ENCODE peak calls at places on chromosomes 4 and X, in six cellular contexts. I is esophagus squamous epithelium, H is mammary epithelial cell, J is H9, E is IMR-90, Q is ascending aorta. L is an unnamed sample. For H3K4me1, the result is how much of the 10 kb centered on the place peaks cover.

GRCh38 chr4:152784490-152785195 is 4.9 kb downstream of the ARFIP1 start:
- DNase-seq in H (peak), J (no peak), I (no peak), Q (no peak), E (peak), L (no peak)

GRCh38 chr4:10688022-10688421 is 3.5 kb upstream of the CLNK start:
- DNase-seq in I (no peak), E (no peak), H (no peak), J (no peak), Q (no peak), L (no peak)

GRCh38 chr4:75940692-75941253 is at the start of gene NAAA:
- DNase-seq in E (peak), H (peak), Q (peak), J (peak), I (peak), L (peak)

GRCh38 chrX:71976753-71977152 is 66.1 kb downstream of the NHSL2 start:
- DNase-seq in I (no peak), J (no peak), E (no peak), H (no peak), Q (no peak), L (no peak)

GRCh38 chr4:78971326-78971725 is 32.1 kb upstream of the PAQR3 start:
- DNase-seq in I (no peak), H (no peak), J (no peak), E (no peak), Q (no peak), L (no peak)

GRCh38 chrX:107677501-107677901 is 49.2 kb downstream of the PRPS1 start:
- DNase-seq in E (no peak), J (no peak), Q (no peak), I (no peak), H (peak), L (no peak)

GRCh38 chr4:19309365-19309764 is 942.3 kb upstream of the SLIT2 start:
- DNase-seq in E (peak), Q (no peak), H (peak), I (no peak), J (no peak), L (no peak)

GRCh38 chrX:100643943-100644587 is at the start of gene SRPX2:
- DNase-seq in J (no peak), I (no peak), H (peak), E (peak), Q (peak), L (no peak)

GRCh38 chrX:74293343-74293946 is 10.5 kb upstream of the ZCCHC13 start:
- DNase-seq in Q (peak), H (peak), E (peak), J (peak), I (no peak), L (peak)

GRCh38 chrX:72245461-72246089 is 6.7 kb upstream of the ERCC6L start:
- DNase-seq in E (peak), J (peak), I (no peak), Q (no peak), H (peak), L (peak)

GRCh38 chrX:35842657-35843056 is 44.5 kb downstream of the MAGEB16 start:
- DNase-seq in E (no peak), J (no peak), Q (no peak), I (no peak), H (no peak), L (no peak)

GRCh38 chr4:139950568-139950967 is 203.4 kb downstream of the MAML3 start:
- DNase-seq in E (no peak), I (no peak), H (peak), J (no peak), Q (no peak), L (no peak)

GRCh38 chr4:113684534-113685091 is 76.9 kb downstream of the CAMK2D start:
- DNase-seq in Q (peak), I (no peak), E (peak), H (no peak), J (peak), L (no peak)

GRCh38 chr4:107561481-107561880 is 158.6 kb downstream of the PAPSS1 start:
- DNase-seq in H (no peak), E (no peak), I (no peak), J (no peak), Q (no peak), L (no peak)

GRCh38 chrX:145506225-145506624 is 258.9 kb downstream of the SPANXN1 start:
- DNase-seq in H (no peak), J (no peak), E (no peak), I (no peak), Q (no peak), L (no peak)

GRCh38 chr4:48024522-48024921 is 8.0 kb downstream of the NIPAL1 start:
- DNase-seq in H (no peak), I (no peak), E (no peak), J (no peak), Q (no peak), L (no peak)

GRCh38 chr4:114921790-114922581 is 191.4 kb downstream of the NDST4 start:
- DNase-seq in E (no peak), I (no peak), H (no peak), Q (no peak), J (peak), L (no peak)

GRCh38 chrX:49912086-49912485 is 10.3 kb upstream of the CLCN5 start:
- DNase-seq in Q (no peak), J (no peak), I (no peak), E (no peak), H (no peak), L (no peak)

GRCh38 chr4:8820178-8821102 is 51.2 kb downstream of the HMX1 start:
- DNase-seq in Q (no peak), E (no peak), I (no peak), H (no peak), J (peak), L (peak)

GRCh38 chrX:38206542-38206941 is 14.1 kb downstream of the SRPX start:
- DNase-seq in E (no peak), Q (no peak), H (no peak), I (no peak), J (no peak), L (no peak)

GRCh38 chr4:173522160-173522873 is 7.7 kb downstream of the HAND2 start:
- DNase-seq in E (peak), Q (no peak), I (no peak), H (no peak), J (peak), L (peak)

GRCh38 chr4:151205722-151206121 is 71.2 kb upstream of the PRSS48 start:
- DNase-seq in H (no peak), E (no peak), I (no peak), Q (no peak), J (no peak), L (no peak)
- H3K27ac ChIP-seq in H (no peak), E (no peak), I (peak), Q (peak), J (no peak), L (peak)

DNA sequence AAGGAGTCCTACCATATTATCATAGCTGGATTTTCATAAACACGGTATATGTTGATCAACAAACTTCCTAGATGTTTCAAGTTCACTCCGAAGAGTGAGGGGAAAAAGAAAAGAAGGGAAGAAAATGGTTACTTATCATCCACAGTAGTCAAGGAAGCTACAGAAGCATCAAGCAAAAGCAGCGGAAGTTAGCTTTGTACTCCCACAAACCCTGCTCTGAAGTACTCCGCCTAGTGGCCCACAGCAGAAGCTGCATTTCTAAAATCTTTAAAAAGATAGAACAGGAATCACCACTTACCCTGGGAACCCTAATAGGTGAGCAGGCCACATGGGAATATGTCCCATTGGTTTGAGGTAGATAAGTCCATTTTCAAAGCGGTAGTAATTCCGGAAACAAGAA is 28.5 kb upstream of the FRG1 start:
- DNase-seq in H (peak), I (no peak), J (no peak), Q (no peak), E (no peak), L (no peak)
- TF ChIP-seq CTCF in H (peak), I (no peak), J (peak), Q (no peak), E (peak), L (no peak)

GRCh38 chrX:7112071-7112470 is 35.4 kb upstream of the STS start:
- DNase-seq in E (no peak), I (no peak), J (no peak), H (no peak), Q (no peak), L (no peak)
- H3K4me1 ChIP-seq in E (under half), I (under half), J (under half), H (under half), Q (under half), L (under half)

GRCh38 chr4:174716986-174717770 is 111.9 kb downstream of the GLRA3 start:
- DNase-seq in I (no peak), J (no peak), H (no peak), Q (no peak), E (no peak), L (no peak)
- H3K27ac ChIP-seq in I (peak), J (no peak), H (no peak), Q (no peak), E (no peak), L (no peak)

GRCh38 chr4:82561745-82562552 is at the start of gene TMEM150C:
- DNase-seq in Q (no peak), E (no peak), H (no peak), I (no peak), J (peak), L (peak)
- TF ChIP-seq CTCF in Q (no peak), E (no peak), H (no peak), I (no peak), J (peak), L (no peak)

GRCh38 chr4:155692990-155693659 is 26.5 kb downstream of the GUCY1A1 start:
- DNase-seq in Q (no peak), J (no peak), H (no peak), I (no peak), E (no peak), L (no peak)

GRCh38 chr4:155690044-155690837 is 23.6 kb downstream of the GUCY1A1 start:
- DNase-seq in E (no peak), H (no peak), I (no peak), J (no peak), Q (no peak), L (no peak)

GRCh38 chr4:155694100-155694785 is 27.6 kb downstream of the GUCY1A1 start:
- DNase-seq in E (no peak), Q (no peak), J (no peak), I (no peak), H (no peak), L (no peak)

GRCh38 chr4:155696226-155696625 is 29.6 kb downstream of the GUCY1A1 start:
- DNase-seq in J (no peak), I (no peak), E (no peak), H (no peak), Q (no peak), L (no peak)

GRCh38 chr4:155692361-155692760 is 25.7 kb downstream of the GUCY1A1 start:
- DNase-seq in J (no peak), E (no peak), H (no peak), I (no peak), Q (no peak), L (no peak)
- H3K4me1 ChIP-seq in J (under half), E (under half), H (under half), I (under half), Q (under half), L (under half)

GRCh38 chr4:147863111-147863747 is 131.3 kb downstream of the ARHGAP10 start:
- DNase-seq in J (no peak), Q (no peak), E (no peak), H (no peak), I (no peak), L (no peak)

GRCh38 chr4:147865926-147866325 is 134.0 kb downstream of the ARHGAP10 start:
- DNase-seq in J (no peak), I (no peak), H (no peak), Q (no peak), E (peak), L (no peak)

GRCh38 chr4:147862043-147862692 is 130.3 kb downstream of the ARHGAP10 start:
- DNase-seq in E (no peak), I (no peak), Q (no peak), H (no peak), J (no peak), L (no peak)

GRCh38 chr4:147864591-147864990 is 132.7 kb downstream of the ARHGAP10 start:
- DNase-seq in H (no peak), I (no peak), J (no peak), Q (no peak), E (peak), L (no peak)

GRCh38 chr4:147863808-147864472 is 132.1 kb downstream of the ARHGAP10 start:
- DNase-seq in E (peak), I (no peak), J (no peak), Q (no peak), H (no peak), L (no peak)
- H3K27ac ChIP-seq in E (peak), I (peak), J (no peak), Q (peak), H (no peak), L (no peak)

GRCh38 chrX:47093248-47093647 is 15.0 kb downstream of the RGN start:
- DNase-seq in J (no peak), E (peak), I (no peak), H (peak), Q (no peak), L (no peak)
- TF ChIP-seq CTCF in J (peak), E (peak), I (peak), H (peak), Q (peak), L (peak)

L was measured in left lung.